ENCODE peak calls at places on chromosomes 5 and 9, in nine cellular contexts. One of them, this sample, is unnamed.
A peak's percentile ranks its signal among the peaks of the same experiment; 100 is the strongest.

GRCh38 chr5:73137575-73138530 is 17.5 kb downstream of the TMEM171 start:
- DNase-seq in BE2C: no peak
- DNase-seq in CD8-positive, alpha-beta T cell: no peak
- DNase-seq in tibial artery: no peak
- DNase-seq in DND-41: no peak
- DNase-seq in ovary: no peak
- DNase-seq in astrocyte: no peak
- DNase-seq in kidney epithelial cell: no peak
- DNase-seq in transverse colon: no peak
- DNase-seq in this sample: no peak

GRCh38 chr5:179986328-179986727 is 78.6 kb upstream of the TBC1D9B start:
- DNase-seq in ovary: no peak
- DNase-seq in astrocyte: no peak
- DNase-seq in BE2C: no peak
- DNase-seq in kidney epithelial cell: no peak
- DNase-seq in transverse colon: no peak
- DNase-seq in DND-41: no peak
- DNase-seq in tibial artery: no peak
- DNase-seq in CD8-positive, alpha-beta T cell: no peak
- DNase-seq in this sample: no peak

GRCh38 chr5:113294341-113295110 is 140.3 kb downstream of the TSSK1B start:
- DNase-seq in BE2C: peak; percentile 96
- DNase-seq in tibial artery: peak; percentile 89
- DNase-seq in CD8-positive, alpha-beta T cell: peak; percentile 76
- DNase-seq in astrocyte: peak; percentile 84
- DNase-seq in ovary: peak; percentile 94
- DNase-seq in transverse colon: peak; percentile 88
- DNase-seq in DND-41: no peak
- DNase-seq in kidney epithelial cell: peak; percentile 70
- DNase-seq in this sample: peak; percentile 86

GRCh38 chr5:86461169-86461956 is 156.4 kb upstream of the COX7C start:
- DNase-seq in BE2C: no peak
- DNase-seq in CD8-positive, alpha-beta T cell: no peak
- DNase-seq in astrocyte: no peak
- DNase-seq in transverse colon: no peak
- DNase-seq in DND-41: no peak
- DNase-seq in ovary: no peak
- DNase-seq in kidney epithelial cell: peak; percentile 5
- DNase-seq in tibial artery: no peak
- DNase-seq in this sample: no peak

GRCh38 chr9:93918071-93918470 is 37.1 kb downstream of the BARX1 start:
- DNase-seq in transverse colon: no peak
- DNase-seq in DND-41: no peak
- DNase-seq in kidney epithelial cell: no peak
- DNase-seq in ovary: no peak
- DNase-seq in BE2C: no peak
- DNase-seq in tibial artery: no peak
- DNase-seq in astrocyte: no peak
- DNase-seq in CD8-positive, alpha-beta T cell: no peak
- DNase-seq in this sample: no peak

GRCh38 chr5:14165375-14166091 is 22.4 kb downstream of the TRIO start:
- DNase-seq in DND-41: no peak
- DNase-seq in CD8-positive, alpha-beta T cell: no peak
- DNase-seq in ovary: no peak
- DNase-seq in kidney epithelial cell: peak; percentile 90
- DNase-seq in tibial artery: no peak
- DNase-seq in transverse colon: no peak
- DNase-seq in astrocyte: peak; percentile 91
- DNase-seq in BE2C: no peak
- DNase-seq in this sample: no peak

GRCh38 chr5:25614466-25614865 is 969.7 kb upstream of the CDH10 start:
- DNase-seq in ovary: no peak
- DNase-seq in astrocyte: no peak
- DNase-seq in transverse colon: no peak
- DNase-seq in BE2C: no peak
- DNase-seq in DND-41: no peak
- DNase-seq in kidney epithelial cell: no peak
- DNase-seq in CD8-positive, alpha-beta T cell: no peak
- DNase-seq in tibial artery: no peak
- DNase-seq in this sample: no peak

GRCh38 chr5:166165600-166165999 is 2125.8 kb upstream of the WWC1 start:
- DNase-seq in tibial artery: no peak
- DNase-seq in DND-41: peak; percentile 6
- DNase-seq in CD8-positive, alpha-beta T cell: no peak
- DNase-seq in ovary: no peak
- DNase-seq in BE2C: no peak
- DNase-seq in transverse colon: no peak
- DNase-seq in kidney epithelial cell: no peak
- DNase-seq in astrocyte: no peak
- DNase-seq in this sample: no peak

DNA sequence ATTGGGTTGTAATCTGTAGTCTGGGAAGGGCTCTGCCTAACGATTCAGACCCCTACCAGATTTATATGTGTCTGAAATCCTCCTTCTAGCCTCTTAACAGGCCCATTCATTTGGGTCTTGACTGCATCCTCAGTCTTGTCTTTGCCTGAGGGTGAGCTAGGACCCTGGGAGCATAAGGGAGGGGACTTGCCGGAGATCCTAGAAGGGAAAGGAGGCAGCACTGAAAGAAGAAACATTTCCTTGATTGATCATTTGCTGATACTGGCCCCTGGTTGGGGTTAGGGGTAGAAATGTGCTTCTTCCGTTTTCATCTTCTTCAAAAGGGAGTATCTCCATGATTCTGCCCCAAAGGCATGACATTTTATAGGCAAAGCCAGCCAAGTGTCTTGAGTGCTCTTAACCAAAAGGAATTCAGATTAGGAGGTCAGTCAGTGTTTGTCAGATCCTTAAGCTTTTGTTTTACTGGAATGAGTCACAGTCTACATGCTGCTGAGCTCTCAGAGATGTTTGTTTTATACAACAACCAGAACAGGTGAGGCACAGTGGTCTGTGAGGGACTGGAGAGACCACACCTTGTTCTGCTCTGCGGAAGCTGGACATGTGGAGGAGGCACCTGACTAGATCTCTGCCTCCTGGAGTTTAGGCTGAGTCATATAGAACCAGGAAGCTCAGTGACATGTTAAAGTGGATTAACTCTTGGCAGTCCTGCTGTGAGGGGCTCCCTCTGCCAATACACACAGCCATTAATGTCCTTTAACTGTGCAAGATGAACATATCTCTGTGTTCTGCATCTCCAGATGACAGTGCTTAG is 37.7 kb downstream of the PCDHAC2 start:
- DNase-seq in DND-41: no peak
- DNase-seq in astrocyte: no peak
- DNase-seq in BE2C: peak; percentile 72
- DNase-seq in transverse colon: no peak
- DNase-seq in CD8-positive, alpha-beta T cell: no peak
- DNase-seq in kidney epithelial cell: peak; percentile 58
- DNase-seq in tibial artery: no peak
- DNase-seq in ovary: no peak
- DNase-seq in this sample: no peak
- H3K4me3 ChIP-seq in DND-41: no peak overlapping the region
- H3K4me3 ChIP-seq in astrocyte: no peak overlapping the region
- H3K4me3 ChIP-seq in BE2C: no peak overlapping the region
- H3K4me3 ChIP-seq in transverse colon: no peak overlapping the region
- H3K4me3 ChIP-seq in CD8-positive, alpha-beta T cell: no peak overlapping the region
- H3K4me3 ChIP-seq in kidney epithelial cell: no peak overlapping the region
- H3K4me3 ChIP-seq in tibial artery: no peak overlapping the region
- H3K4me3 ChIP-seq in ovary: no peak overlapping the region
- H3K4me3 ChIP-seq in this sample: no peak overlapping the region

GRCh38 chr9:4167728-4168127 is 132.1 kb downstream of the GLIS3 start:
- DNase-seq in astrocyte: no peak
- DNase-seq in CD8-positive, alpha-beta T cell: no peak
- DNase-seq in kidney epithelial cell: no peak
- DNase-seq in tibial artery: no peak
- DNase-seq in BE2C: no peak
- DNase-seq in ovary: no peak
- DNase-seq in transverse colon: no peak
- DNase-seq in DND-41: no peak
- DNase-seq in this sample: no peak
- H3K36me3 ChIP-seq in astrocyte: no peaks in the 10 kb centered on the region
- H3K36me3 ChIP-seq in CD8-positive, alpha-beta T cell: no peaks in the 10 kb centered on the region
- H3K36me3 ChIP-seq in kidney epithelial cell: no peaks in the 10 kb centered on the region
- H3K36me3 ChIP-seq in tibial artery: no peaks in the 10 kb centered on the region
- H3K36me3 ChIP-seq in BE2C: no peaks in the 10 kb centered on the region
- H3K36me3 ChIP-seq in ovary: no peaks in the 10 kb centered on the region
- H3K36me3 ChIP-seq in transverse colon: no peaks in the 10 kb centered on the region
- H3K36me3 ChIP-seq in DND-41: no peaks in the 10 kb centered on the region
- H3K36me3 ChIP-seq in this sample: no peaks in the 10 kb centered on the region

GRCh38 chr9:98942906-98943681 is 613 bp upstream of the COL15A1 start:
- DNase-seq in BE2C: no peak
- DNase-seq in transverse colon: no peak
- DNase-seq in astrocyte: no peak
- DNase-seq in ovary: no peak
- DNase-seq in tibial artery: no peak
- DNase-seq in DND-41: no peak
- DNase-seq in kidney epithelial cell: no peak
- DNase-seq in CD8-positive, alpha-beta T cell: no peak
- DNase-seq in this sample: no peak

GRCh38 chr9:98943682-98944129 is at the start of gene COL15A1:
- DNase-seq in BE2C: no peak
- DNase-seq in tibial artery: no peak
- DNase-seq in ovary: peak; percentile 77
- DNase-seq in astrocyte: no peak
- DNase-seq in DND-41: no peak
- DNase-seq in transverse colon: no peak
- DNase-seq in kidney epithelial cell: no peak
- DNase-seq in CD8-positive, alpha-beta T cell: no peak
- DNase-seq in this sample: peak; percentile 42

GRCh38 chr9:98940278-98940677 is 3.4 kb upstream of the COL15A1 start:
- DNase-seq in CD8-positive, alpha-beta T cell: no peak
- DNase-seq in BE2C: no peak
- DNase-seq in DND-41: no peak
- DNase-seq in ovary: peak; percentile 65
- DNase-seq in tibial artery: no peak
- DNase-seq in astrocyte: no peak
- DNase-seq in kidney epithelial cell: no peak
- DNase-seq in transverse colon: no peak
- DNase-seq in this sample: no peak

GRCh38 chr9:98941946-98942523 is 1.7 kb upstream of the COL15A1 start:
- DNase-seq in ovary: no peak
- DNase-seq in CD8-positive, alpha-beta T cell: no peak
- DNase-seq in BE2C: no peak
- DNase-seq in DND-41: no peak
- DNase-seq in astrocyte: no peak
- DNase-seq in tibial artery: no peak
- DNase-seq in transverse colon: no peak
- DNase-seq in kidney epithelial cell: no peak
- DNase-seq in this sample: no peak

DNA sequence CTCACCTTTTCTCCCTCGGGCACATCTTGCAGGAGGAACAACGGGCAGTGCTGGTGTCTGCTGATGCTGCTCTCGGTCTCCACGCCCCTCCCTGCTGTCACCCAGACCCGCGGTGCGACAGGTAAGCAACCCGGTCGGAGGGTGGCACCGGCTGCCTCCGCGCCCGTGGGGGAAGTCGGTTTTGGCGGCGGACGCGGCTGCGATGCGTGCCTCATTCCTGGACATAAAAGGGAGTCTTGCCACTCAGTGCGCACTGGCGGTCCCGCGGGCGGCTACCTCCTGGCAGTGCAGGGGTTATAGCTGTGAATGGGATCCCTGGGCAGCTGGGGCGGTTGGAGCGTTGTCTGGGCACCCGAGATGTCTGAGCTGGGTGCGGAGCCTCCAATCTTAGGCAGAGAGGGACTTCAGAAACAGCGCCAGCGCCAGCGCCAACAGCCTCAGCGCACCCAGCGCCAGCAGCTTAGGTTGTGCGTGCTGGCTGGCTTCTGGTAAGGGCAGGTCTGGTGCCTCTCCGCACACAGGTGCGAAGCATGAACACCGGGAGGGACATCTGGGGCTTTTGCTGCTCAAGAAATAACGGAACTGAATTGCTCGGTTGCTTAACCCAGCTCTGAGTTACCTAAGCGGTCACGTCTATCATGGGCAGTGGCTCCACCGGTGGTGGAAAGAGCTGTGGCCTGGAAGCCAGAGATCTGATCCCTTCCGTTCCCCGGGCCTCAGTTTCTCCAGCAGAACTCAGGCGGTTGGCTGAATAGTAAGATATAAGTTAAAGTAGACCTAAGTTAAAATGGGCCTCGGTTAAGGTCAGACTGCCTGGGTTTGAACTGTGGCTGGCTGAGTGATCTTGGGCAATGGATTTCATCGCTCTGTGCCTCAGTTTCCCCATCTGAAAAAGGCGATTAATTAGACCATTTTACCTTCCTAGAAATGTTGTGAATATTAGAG is 695 bp downstream of the COL15A1 start:
- DNase-seq in kidney epithelial cell: no peak
- DNase-seq in astrocyte: no peak
- DNase-seq in CD8-positive, alpha-beta T cell: no peak
- DNase-seq in ovary: peak; percentile 51
- DNase-seq in tibial artery: no peak
- DNase-seq in DND-41: no peak
- DNase-seq in transverse colon: no peak
- DNase-seq in BE2C: no peak
- DNase-seq in this sample: no peak
- H3K4me3 ChIP-seq in kidney epithelial cell: peak overlapping the region; percentile 19
- H3K4me3 ChIP-seq in astrocyte: peak overlapping the region; percentile 37
- H3K4me3 ChIP-seq in CD8-positive, alpha-beta T cell: no peak overlapping the region
- H3K4me3 ChIP-seq in ovary: peak overlapping the region; percentile 63
- H3K4me3 ChIP-seq in tibial artery: peak overlapping the region; percentile 68
- H3K4me3 ChIP-seq in DND-41: no peak overlapping the region
- H3K4me3 ChIP-seq in transverse colon: peak overlapping the region; percentile 42
- H3K4me3 ChIP-seq in BE2C: no peak overlapping the region
- H3K4me3 ChIP-seq in this sample: peak overlapping the region; percentile 72

GRCh38 chr5:158978061-158978745 is 121.5 kb downstream of the EBF1 start:
- DNase-seq in kidney epithelial cell: no peak
- DNase-seq in DND-41: no peak
- DNase-seq in ovary: no peak
- DNase-seq in tibial artery: no peak
- DNase-seq in CD8-positive, alpha-beta T cell: no peak
- DNase-seq in BE2C: no peak
- DNase-seq in astrocyte: peak; percentile 80
- DNase-seq in transverse colon: no peak
- DNase-seq in this sample: no peak

GRCh38 chr5:158977642-158978041 is 122.1 kb downstream of the EBF1 start:
- DNase-seq in kidney epithelial cell: no peak
- DNase-seq in ovary: no peak
- DNase-seq in DND-41: no peak
- DNase-seq in tibial artery: no peak
- DNase-seq in CD8-positive, alpha-beta T cell: no peak
- DNase-seq in transverse colon: no peak
- DNase-seq in BE2C: no peak
- DNase-seq in astrocyte: no peak
- DNase-seq in this sample: no peak

GRCh38 chr5:158976035-158976434 is 123.7 kb downstream of the EBF1 start:
- DNase-seq in transverse colon: no peak
- DNase-seq in CD8-positive, alpha-beta T cell: no peak
- DNase-seq in kidney epithelial cell: peak; percentile 79
- DNase-seq in astrocyte: peak; percentile 94
- DNase-seq in ovary: no peak
- DNase-seq in tibial artery: no peak
- DNase-seq in DND-41: no peak
- DNase-seq in BE2C: no peak
- DNase-seq in this sample: no peak

GRCh38 chr5:158979290-158979689 is 120.4 kb downstream of the EBF1 start:
- DNase-seq in DND-41: no peak
- DNase-seq in BE2C: no peak
- DNase-seq in astrocyte: no peak
- DNase-seq in CD8-positive, alpha-beta T cell: no peak
- DNase-seq in kidney epithelial cell: no peak
- DNase-seq in tibial artery: no peak
- DNase-seq in transverse colon: no peak
- DNase-seq in ovary: no peak
- DNase-seq in this sample: no peak

GRCh38 chr5:158975363-158975762 is 124.4 kb downstream of the EBF1 start:
- DNase-seq in DND-41: no peak
- DNase-seq in tibial artery: no peak
- DNase-seq in kidney epithelial cell: no peak
- DNase-seq in BE2C: no peak
- DNase-seq in ovary: no peak
- DNase-seq in transverse colon: no peak
- DNase-seq in CD8-positive, alpha-beta T cell: no peak
- DNase-seq in astrocyte: no peak
- DNase-seq in this sample: no peak
- H3K36me3 ChIP-seq in DND-41: no peaks in the 10 kb centered on the region
- H3K36me3 ChIP-seq in tibial artery: no peaks in the 10 kb centered on the region
- H3K36me3 ChIP-seq in kidney epithelial cell: no peaks in the 10 kb centered on the region
- H3K36me3 ChIP-seq in BE2C: no peaks in the 10 kb centered on the region
- H3K36me3 ChIP-seq in ovary: no peaks in the 10 kb centered on the region
- H3K36me3 ChIP-seq in transverse colon: no peaks in the 10 kb centered on the region
- H3K36me3 ChIP-seq in CD8-positive, alpha-beta T cell: no peaks in the 10 kb centered on the region
- H3K36me3 ChIP-seq in astrocyte: no peaks in the 10 kb centered on the region
- H3K36me3 ChIP-seq in this sample: no peaks in the 10 kb centered on the region